ENCODE peak calls at places on chromosomes 2 and 18, in nine cellular contexts. P is BE2C; G is tibial artery; K is breast epithelium; X is heart left ventricle; H is body of pancreas; A is esophagus squamous epithelium; T is CD8-positive, alpha-beta T cell; Z is colonic mucosa. U is an unnamed sample. For H3K4me1, the result is how much of the 10 kb centered on the place peaks cover.

GRCh38 chr18:75179819-75180600 is 28.9 kb downstream of the PTGR3 start:
- DNase-seq in P (no peak), G (no peak), K (no peak), X (no peak), H (no peak), A (no peak), T (no peak), Z (no peak), U (no peak)

GRCh38 chr2:126707941-126708340 is 52.0 kb downstream of the GYPC start:
- DNase-seq in P (no peak), G (no peak), K (no peak), X (no peak), H (no peak), A (no peak), T (no peak), Z (no peak), U (peak)

GRCh38 chr2:156110890-156111289 is 221.6 kb downstream of the NR4A2 start:
- DNase-seq in P (no peak), G (no peak), K (no peak), X (no peak), H (peak), A (no peak), T (peak), Z (peak), U (no peak)

GRCh38 chr2:127906206-127906926 is 20.6 kb upstream of the AMMECR1L start:
- DNase-seq in P (peak), G (no peak), K (no peak), X (no peak), H (no peak), A (no peak), T (no peak), Z (no peak), U (no peak)

GRCh38 chr2:157055660-157056199 is 201.8 kb upstream of the GALNT5 start:
- DNase-seq in P (no peak), G (no peak), K (no peak), X (no peak), H (no peak), A (no peak), T (no peak), Z (no peak), U (no peak)

GRCh38 chr18:519019-519879 is 18.7 kb upstream of the COLEC12 start:
- DNase-seq in P (no peak), G (peak), K (no peak), X (peak), H (peak), A (no peak), T (no peak), Z (no peak), U (peak)

GRCh38 chr2:222295368-222296041 is 3.3 kb downstream of the PAX3 start:
- DNase-seq in P (no peak), G (no peak), K (no peak), X (no peak), H (no peak), A (no peak), T (no peak), Z (no peak), U (no peak)

GRCh38 chr2:116088246-116088645 is 1645.8 kb downstream of the DPP10 start:
- DNase-seq in P (no peak), G (no peak), K (no peak), X (no peak), H (no peak), A (no peak), T (no peak), Z (no peak), U (no peak)

GRCh38 chr2:48906640-48907039 is 151.1 kb upstream of the LHCGR start:
- DNase-seq in P (no peak), G (peak), K (no peak), X (no peak), H (no peak), A (no peak), T (no peak), Z (no peak), U (no peak)

GRCh38 chr2:176106636-176107539 is at the start of gene HOXD11:
- DNase-seq in P (no peak), G (no peak), K (peak), X (no peak), H (no peak), A (no peak), T (no peak), Z (peak), U (no peak)

GRCh38 chr18:924987-925386 is 20.3 kb downstream of the ADCYAP1 start:
- DNase-seq in P (no peak), G (no peak), K (no peak), X (no peak), H (no peak), A (no peak), T (no peak), Z (no peak), U (no peak)

GRCh38 chr2:101041413-101041812 is 39.3 kb downstream of the RPL31 start:
- DNase-seq in P (no peak), G (no peak), K (no peak), X (no peak), H (no peak), A (no peak), T (no peak), Z (no peak), U (no peak)

GRCh38 chr2:67880291-67880761 is 182.5 kb downstream of the C1D start:
- DNase-seq in P (peak), G (peak), K (no peak), X (no peak), H (peak), A (no peak), T (no peak), Z (no peak), U (no peak)

GRCh38 chr2:45636013-45636412 is 15.5 kb upstream of the PRKCE start:
- DNase-seq in P (no peak), G (no peak), K (no peak), X (no peak), H (peak), A (no peak), T (no peak), Z (no peak), U (no peak)

GRCh38 chr18:55395811-55396210 is 192.2 kb downstream of the TCF4 start:
- DNase-seq in P (no peak), G (no peak), K (no peak), X (no peak), H (no peak), A (no peak), T (no peak), Z (no peak), U (no peak)

GRCh38 chr2:64442801-64443429 is 11.0 kb upstream of the LGALSL start:
- DNase-seq in P (no peak), G (no peak), K (no peak), X (no peak), H (no peak), A (no peak), T (no peak), Z (no peak), U (no peak)

GRCh38 chr2:79097843-79098242 is 10.1 kb upstream of the REG1B start:
- DNase-seq in P (no peak), G (no peak), K (no peak), X (no peak), H (no peak), A (no peak), T (no peak), Z (no peak), U (no peak)

GRCh38 chr2:27421660-27422250 is 6.7 kb upstream of the NRBP1 start:
- DNase-seq in P (no peak), G (no peak), K (no peak), X (no peak), H (no peak), A (no peak), T (no peak), Z (no peak), U (no peak)

GRCh38 chr18:48336332-48336731 is 72.9 kb downstream of the ZBTB7C start:
- DNase-seq in P (peak), G (no peak), K (no peak), X (no peak), H (no peak), A (no peak), T (no peak), Z (no peak), U (no peak)

GRCh38 chr2:176432439-176432838 is 163.2 kb downstream of the MTX2 start:
- DNase-seq in P (no peak), G (no peak), K (no peak), X (no peak), H (no peak), A (no peak), T (no peak), Z (no peak), U (no peak)

GRCh38 chr2:224008702-224009261 is 30.3 kb downstream of the SERPINE2 start:
- DNase-seq in P (peak), G (no peak), K (no peak), X (no peak), H (peak), A (no peak), T (no peak), Z (peak), U (no peak)

GRCh38 chr18:8685914-8686216 is 19.5 kb upstream of the MTCL1 start:
- DNase-seq in P (no peak), G (no peak), K (no peak), X (no peak), H (no peak), A (no peak), T (no peak), Z (no peak), U (no peak)

GRCh38 chr2:101253713-101254085 is 1.0 kb downstream of the CNOT11 start:
- DNase-seq in P (no peak), G (no peak), K (no peak), X (no peak), H (no peak), A (no peak), T (no peak), Z (no peak), U (no peak)

GRCh38 chr2:158716091-158716815 is 78.9 kb upstream of the DAPL1 start:
- DNase-seq in P (no peak), G (no peak), K (no peak), X (peak), H (no peak), A (no peak), T (no peak), Z (no peak), U (peak)

GRCh38 chr2:120912101-120912985 is 176.7 kb downstream of the GLI2 start:
- DNase-seq in P (no peak), G (peak), K (no peak), X (peak), H (no peak), A (no peak), T (no peak), Z (peak), U (peak)

GRCh38 chr2:169824373-169825333 is at the start of gene METTL5:
- DNase-seq in P (peak), G (peak), K (peak), X (peak), H (peak), A (no peak), T (peak), Z (peak), U (peak)

GRCh38 chr2:233209117-233209977 is 42.1 kb upstream of the ATG16L1 start:
- DNase-seq in P (no peak), G (no peak), K (no peak), X (no peak), H (no peak), A (no peak), T (no peak), Z (no peak), U (no peak)

GRCh38 chr2:241286348-241287090 is 29.0 kb downstream of the HDLBP start:
- DNase-seq in P (no peak), G (no peak), K (no peak), X (no peak), H (no peak), A (no peak), T (no peak), Z (no peak), U (no peak)

GRCh38 chr2:176281267-176281666 is 12.0 kb downstream of the MTX2 start:
- DNase-seq in P (no peak), G (no peak), K (no peak), X (no peak), H (no peak), A (no peak), T (no peak), Z (no peak), U (no peak)

GRCh38 chr2:24009680-24010476 is at the start of gene MFSD2B:
- DNase-seq in P (peak), G (no peak), K (no peak), X (no peak), H (no peak), A (no peak), T (no peak), Z (no peak), U (no peak)

GRCh38 chr2:43193652-43193995 is 32.8 kb downstream of the ZFP36L2 start:
- DNase-seq in P (no peak), G (no peak), K (no peak), X (no peak), H (no peak), A (no peak), T (no peak), Z (no peak), U (no peak)

DNA sequence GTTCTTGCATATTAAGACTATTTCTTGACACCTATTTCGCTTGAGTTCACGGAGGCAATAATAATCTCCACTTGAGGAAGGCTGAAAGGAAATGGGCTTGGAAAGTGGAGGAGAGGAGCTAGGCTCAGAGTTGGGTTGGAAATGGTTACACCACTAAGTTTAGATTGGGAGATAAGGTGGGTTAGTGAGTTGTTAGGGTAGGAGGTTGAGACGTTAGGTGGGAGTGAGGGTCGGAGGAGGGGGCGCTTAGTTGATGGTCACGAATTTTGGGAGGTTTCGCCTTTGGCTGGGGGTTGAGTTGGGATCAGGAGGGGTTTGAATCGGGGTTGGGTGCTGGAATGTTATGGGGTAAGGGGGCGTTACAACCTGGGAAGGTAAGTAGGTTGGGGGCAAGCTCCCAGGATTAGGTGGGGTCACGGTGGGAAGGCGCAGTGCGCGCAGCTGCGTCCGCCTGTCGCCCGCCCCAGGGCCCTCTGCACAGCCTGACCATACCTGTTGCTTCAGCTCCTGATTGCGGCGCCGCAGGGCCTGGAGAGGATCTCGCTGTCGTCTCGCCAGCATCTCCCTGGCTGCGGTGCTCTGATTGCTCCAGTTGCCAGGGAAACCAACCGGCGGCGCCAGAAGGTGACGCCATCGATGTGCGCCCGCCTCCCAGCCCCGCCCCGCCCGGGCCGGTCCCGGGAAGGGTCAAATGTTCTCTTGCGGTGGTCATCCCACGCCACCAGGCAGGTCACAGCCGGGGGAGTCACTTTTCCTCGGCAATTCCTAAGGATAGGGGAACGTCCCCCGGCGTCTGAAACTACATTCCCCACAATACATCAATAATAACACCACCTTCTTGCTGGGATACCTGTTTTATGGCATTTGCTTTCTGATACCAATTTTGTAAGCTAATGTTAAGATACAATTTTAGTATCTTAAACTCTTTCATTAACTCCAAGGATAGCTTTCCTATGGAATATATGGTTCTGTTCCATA is at the start of gene NPHP1:
- DNase-seq in P (peak), G (peak), K (peak), X (peak), H (peak), A (peak), T (peak), Z (peak), U (peak)
- TF ChIP-seq CTCF in P (no peak), G (no peak), K (no peak), X (no peak), H (no peak), A (peak), T (no peak), Z (no peak), U (no peak)

DNA sequence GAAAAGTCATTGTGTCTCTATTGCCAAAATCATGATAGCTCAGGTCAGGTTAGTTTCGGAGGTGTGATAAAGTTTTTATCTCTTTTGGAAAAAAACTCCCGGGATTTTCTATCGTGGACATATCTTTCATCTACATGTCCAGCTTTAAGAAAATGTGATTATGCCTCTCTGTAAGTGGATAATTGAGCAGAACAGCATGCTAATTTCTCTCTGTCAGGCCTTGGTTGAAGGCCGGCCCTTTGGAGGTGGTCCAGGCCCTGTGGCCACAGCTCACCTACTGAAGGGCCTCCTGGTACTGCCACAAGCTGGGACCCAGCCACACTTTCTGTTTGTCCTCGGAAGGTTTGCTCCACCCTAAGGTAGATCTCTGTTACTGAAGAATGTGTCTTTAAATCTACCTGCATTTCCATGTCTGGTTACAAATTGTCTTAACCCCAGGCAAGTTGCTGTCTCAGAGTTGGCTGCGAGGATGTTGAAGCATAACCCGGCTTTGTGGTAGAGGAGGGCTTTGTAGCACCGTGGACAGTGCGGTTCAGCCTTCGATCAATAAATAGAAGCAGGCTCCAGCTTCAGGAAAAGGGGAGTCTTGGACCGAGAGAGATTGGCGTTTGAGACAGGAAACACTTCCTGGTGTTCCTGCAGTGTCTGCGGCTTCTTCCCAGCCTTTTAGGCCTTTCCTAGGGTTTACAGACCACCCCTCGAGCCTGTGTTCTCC is 25.5 kb downstream of the TCF7L1 start:
- DNase-seq in P (peak), G (no peak), K (no peak), X (no peak), H (peak), A (no peak), T (no peak), Z (no peak), U (no peak)
- H3K4me1 ChIP-seq in P (under half), G (half or more), K (under half), X (half or more), H (under half), A (under half), T (under half), Z (under half), U (under half)

GRCh38 chr2:186486651-186487647 is 889 bp downstream of the ZC3H15 start:
- DNase-seq in P (no peak), G (no peak), K (no peak), X (no peak), H (no peak), A (no peak), T (no peak), Z (no peak), U (no peak)
- H3K4me3 ChIP-seq in P (peak), G (peak), K (peak), X (peak), H (peak), A (peak), T (peak), Z (peak), U (peak)

DNA sequence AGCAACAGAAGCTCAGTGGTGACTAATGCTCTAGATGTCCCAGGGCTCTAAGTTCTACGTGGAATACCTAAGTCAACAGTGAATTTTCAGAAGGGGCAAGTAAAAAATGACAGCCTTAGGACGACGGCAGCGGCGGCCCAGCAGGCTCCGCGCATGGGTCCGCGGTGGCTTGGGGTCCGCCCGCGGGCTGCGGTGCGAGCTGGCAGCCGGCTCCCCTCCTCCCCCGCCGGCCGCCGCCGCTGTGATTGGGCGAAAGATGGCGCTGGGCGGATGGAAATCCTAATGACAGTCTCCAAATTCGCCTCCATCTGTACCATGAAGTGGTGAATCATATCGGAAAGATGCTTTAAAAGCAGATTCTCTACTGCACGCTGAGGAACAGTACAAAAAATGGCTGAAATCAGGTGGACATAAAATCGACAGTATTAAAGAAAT is 74.7 kb downstream of the HNRNPLL start:
- DNase-seq in P (peak), G (no peak), K (no peak), X (peak), H (no peak), A (no peak), T (no peak), Z (no peak), U (peak)
- TF ChIP-seq CTCF in P (no peak), G (no peak), K (no peak), X (no peak), H (no peak), A (no peak), T (no peak), Z (no peak), U (peak)

GRCh38 chr18:23229472-23229871 is 94.2 kb downstream of the CABLES1 start:
- DNase-seq in P (no peak), G (no peak), K (no peak), X (no peak), H (no peak), A (no peak), T (no peak), Z (no peak), U (no peak)
- H3K4me1 ChIP-seq in P (under half), G (half or more), K (under half), X (under half), H (under half), A (under half), T (under half), Z (under half), U (half or more)

GRCh38 chr2:6917071-6917760 is at the start of gene RNF144A:
- DNase-seq in P (peak), G (no peak), K (no peak), X (peak), H (peak), A (no peak), T (peak), Z (peak), U (peak)
- H3K4me3 ChIP-seq in P (peak), G (peak), K (peak), X (peak), H (peak), A (peak), T (peak), Z (peak), U (peak)

DNA sequence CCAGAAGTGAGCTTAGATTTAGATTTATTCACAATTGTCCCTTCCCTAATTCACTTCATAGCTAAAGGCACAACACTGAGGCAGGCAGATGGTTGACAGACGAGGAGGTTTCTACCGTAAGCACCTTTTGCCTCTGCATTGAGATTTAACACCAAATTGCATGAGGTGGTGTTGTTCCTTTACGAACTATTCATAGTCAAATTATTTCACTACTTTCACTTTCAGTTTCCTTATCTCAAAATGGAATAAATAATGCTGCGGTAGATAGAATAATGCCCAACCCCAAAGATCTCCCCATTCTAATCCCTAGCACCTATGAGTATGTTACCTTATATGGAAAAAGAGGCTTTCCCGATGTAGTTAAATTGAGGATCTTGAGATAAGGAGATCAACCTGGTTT is 58.9 kb upstream of the LINC00305 start:
- DNase-seq in P (no peak), G (no peak), K (no peak), X (no peak), H (no peak), A (no peak), T (no peak), Z (no peak), U (no peak)
- TF ChIP-seq CTCF in P (no peak), G (no peak), K (no peak), X (no peak), H (no peak), A (no peak), T (no peak), Z (no peak), U (no peak)